ENCODE peak calls at places on chromosome 9, in six cellular contexts. One of them, this sample, is unnamed.

GRCh38 chr9:72441296-72442211 is 76.5 kb upstream of the ZFAND5 start:
- DNase-seq in gastrocnemius medialis: no peak
- DNase-seq in stimulated activated CD4-positive, alpha-beta T cell treated with anti-CD3 and anti-CD28 coated beads, Interleukin-2, amount 100 ng/mL, for 48 hours: no peak
- DNase-seq in osteoblast: peak
- DNase-seq in psoas muscle: no peak
- DNase-seq in cardiac fibroblast: no peak
- DNase-seq in this sample: no peak

GRCh38 chr9:90999425-91000397 is 198.1 kb downstream of the SYK start:
- DNase-seq in gastrocnemius medialis: no peak
- DNase-seq in stimulated activated CD4-positive, alpha-beta T cell treated with anti-CD3 and anti-CD28 coated beads, Interleukin-2, amount 100 ng/mL, for 48 hours: no peak
- DNase-seq in osteoblast: no peak
- DNase-seq in psoas muscle: peak
- DNase-seq in cardiac fibroblast: no peak
- DNase-seq in this sample: no peak

GRCh38 chr9:137049544-137050449 is 3.8 kb upstream of the NPDC1 start:
- DNase-seq in gastrocnemius medialis: no peak
- DNase-seq in stimulated activated CD4-positive, alpha-beta T cell treated with anti-CD3 and anti-CD28 coated beads, Interleukin-2, amount 100 ng/mL, for 48 hours: peak
- DNase-seq in osteoblast: peak
- DNase-seq in psoas muscle: no peak
- DNase-seq in cardiac fibroblast: peak
- DNase-seq in this sample: peak

GRCh38 chr9:109297899-109298298 is 23.0 kb downstream of the EPB41L4B start:
- DNase-seq in gastrocnemius medialis: no peak
- DNase-seq in stimulated activated CD4-positive, alpha-beta T cell treated with anti-CD3 and anti-CD28 coated beads, Interleukin-2, amount 100 ng/mL, for 48 hours: no peak
- DNase-seq in osteoblast: no peak
- DNase-seq in psoas muscle: no peak
- DNase-seq in cardiac fibroblast: peak
- DNase-seq in this sample: no peak

GRCh38 chr9:133276923-133277322 is 1.9 kb upstream of the ABO start:
- DNase-seq in gastrocnemius medialis: no peak
- DNase-seq in stimulated activated CD4-positive, alpha-beta T cell treated with anti-CD3 and anti-CD28 coated beads, Interleukin-2, amount 100 ng/mL, for 48 hours: no peak
- DNase-seq in osteoblast: peak
- DNase-seq in psoas muscle: no peak
- DNase-seq in cardiac fibroblast: no peak
- DNase-seq in this sample: no peak

GRCh38 chr9:99075246-99075912 is 29.5 kb upstream of the TGFBR1 start:
- DNase-seq in gastrocnemius medialis: no peak
- DNase-seq in stimulated activated CD4-positive, alpha-beta T cell treated with anti-CD3 and anti-CD28 coated beads, Interleukin-2, amount 100 ng/mL, for 48 hours: no peak
- DNase-seq in osteoblast: peak
- DNase-seq in psoas muscle: no peak
- DNase-seq in cardiac fibroblast: peak
- DNase-seq in this sample: no peak

GRCh38 chr9:127971357-127972315 is 9.2 kb downstream of the EEIG1 start:
- DNase-seq in gastrocnemius medialis: no peak
- DNase-seq in stimulated activated CD4-positive, alpha-beta T cell treated with anti-CD3 and anti-CD28 coated beads, Interleukin-2, amount 100 ng/mL, for 48 hours: no peak
- DNase-seq in osteoblast: peak
- DNase-seq in psoas muscle: no peak
- DNase-seq in cardiac fibroblast: no peak
- DNase-seq in this sample: no peak

GRCh38 chr9:130023994-130024596 is 18.9 kb downstream of the FNBP1 start:
- DNase-seq in gastrocnemius medialis: no peak
- DNase-seq in stimulated activated CD4-positive, alpha-beta T cell treated with anti-CD3 and anti-CD28 coated beads, Interleukin-2, amount 100 ng/mL, for 48 hours: no peak
- DNase-seq in osteoblast: no peak
- DNase-seq in psoas muscle: no peak
- DNase-seq in cardiac fibroblast: no peak
- DNase-seq in this sample: no peak

GRCh38 chr9:33232866-33233265 is 7.1 kb upstream of the SPINK4 start:
- DNase-seq in gastrocnemius medialis: no peak
- DNase-seq in stimulated activated CD4-positive, alpha-beta T cell treated with anti-CD3 and anti-CD28 coated beads, Interleukin-2, amount 100 ng/mL, for 48 hours: no peak
- DNase-seq in osteoblast: no peak
- DNase-seq in psoas muscle: no peak
- DNase-seq in cardiac fibroblast: no peak
- DNase-seq in this sample: no peak

GRCh38 chr9:73050887-73051550 is 98.2 kb upstream of the ALDH1A1 start:
- DNase-seq in gastrocnemius medialis: no peak
- DNase-seq in stimulated activated CD4-positive, alpha-beta T cell treated with anti-CD3 and anti-CD28 coated beads, Interleukin-2, amount 100 ng/mL, for 48 hours: no peak
- DNase-seq in osteoblast: no peak
- DNase-seq in psoas muscle: no peak
- DNase-seq in cardiac fibroblast: no peak
- DNase-seq in this sample: no peak

GRCh38 chr9:99231708-99232107 is 9.6 kb downstream of the SEC61B start:
- DNase-seq in gastrocnemius medialis: no peak
- DNase-seq in stimulated activated CD4-positive, alpha-beta T cell treated with anti-CD3 and anti-CD28 coated beads, Interleukin-2, amount 100 ng/mL, for 48 hours: peak
- DNase-seq in osteoblast: no peak
- DNase-seq in psoas muscle: no peak
- DNase-seq in cardiac fibroblast: no peak
- DNase-seq in this sample: peak

GRCh38 chr9:126842977-126843799 is 17.3 kb upstream of the ZBTB34 start:
- DNase-seq in gastrocnemius medialis: no peak
- DNase-seq in stimulated activated CD4-positive, alpha-beta T cell treated with anti-CD3 and anti-CD28 coated beads, Interleukin-2, amount 100 ng/mL, for 48 hours: no peak
- DNase-seq in osteoblast: no peak
- DNase-seq in psoas muscle: no peak
- DNase-seq in cardiac fibroblast: no peak
- DNase-seq in this sample: no peak

GRCh38 chr9:128689293-128689770 is 310 bp downstream of the SET start:
- DNase-seq in gastrocnemius medialis: no peak
- DNase-seq in stimulated activated CD4-positive, alpha-beta T cell treated with anti-CD3 and anti-CD28 coated beads, Interleukin-2, amount 100 ng/mL, for 48 hours: peak
- DNase-seq in osteoblast: no peak
- DNase-seq in psoas muscle: peak
- DNase-seq in cardiac fibroblast: peak
- DNase-seq in this sample: no peak

GRCh38 chr9:134419684-134420076 is 93.4 kb downstream of the RXRA start:
- DNase-seq in gastrocnemius medialis: no peak
- DNase-seq in stimulated activated CD4-positive, alpha-beta T cell treated with anti-CD3 and anti-CD28 coated beads, Interleukin-2, amount 100 ng/mL, for 48 hours: no peak
- DNase-seq in osteoblast: no peak
- DNase-seq in psoas muscle: no peak
- DNase-seq in cardiac fibroblast: no peak
- DNase-seq in this sample: no peak

This sample was measured in A673.